ENCODE peak calls at places on chromosomes 2 and 18, in six cellular contexts. Y is fibroblast of the aortic adventitia; Q is activated CD4-positive, alpha-beta memory T cell treated with anti-CD3 and anti-CD28 coated beads, Interleukin-2, amount 10 ng/mL, durations not matched to agents 7 days and 5 days; U is AG08396; N is fibroblast of villous mesenchyme; O is cardiac fibroblast. T is an unnamed sample.
A peak's percentile ranks its signal among the peaks of the same experiment; 100 is the strongest.

GRCh38 chr2:117698287-117698686 is 116.2 kb upstream of the DDX18 start:
- DNase-seq in Y (no peak), U (no peak), Q (no peak), N (no peak), O (no peak), T (no peak)

GRCh38 chr18:50286391-50287027 is 983 bp downstream of the CXXC1 start:
- DNase-seq in O (peak; percentile 23), Q (peak; percentile 56), Y (no peak), U (no peak), N (peak; percentile 24), T (peak; percentile 57)

GRCh38 chr2:144444418-144444817 is 75.5 kb downstream of the ZEB2 start:
- DNase-seq in N (no peak), U (no peak), O (no peak), Q (no peak), Y (no peak), T (no peak)

GRCh38 chr2:128644156-128644555 is 325.5 kb upstream of the HS6ST1 start:
- DNase-seq in N (no peak), O (no peak), Q (peak; percentile 10), Y (no peak), U (no peak), T (no peak)

GRCh38 chr2:118865106-118865505 is 17.7 kb upstream of the EN1 start:
- DNase-seq in Y (peak; percentile 77), O (peak; percentile 67), Q (no peak), N (peak; percentile 39), U (peak; percentile 70), T (peak; percentile 14)

GRCh38 chr2:209426432-209426831 is 2.6 kb downstream of the MAP2 start:
- DNase-seq in Y (peak; percentile 44), N (peak; percentile 18), O (peak; percentile 24), Q (no peak), U (no peak), T (no peak)

GRCh38 chr2:17057109-17058017 is 391.7 kb upstream of the CYRIA start:
- DNase-seq in O (no peak), Q (no peak), N (no peak), U (no peak), Y (no peak), T (no peak)

GRCh38 chr2:11539317-11540147 is 5.7 kb downstream of the GREB1 start:
- DNase-seq in N (no peak), Q (no peak), O (no peak), U (no peak), Y (no peak), T (peak; percentile 24)

GRCh38 chr18:23884712-23885375 is 129.7 kb upstream of the TTC39C start:
- DNase-seq in N (no peak), O (no peak), Y (no peak), Q (no peak), U (no peak), T (no peak)

GRCh38 chr18:49645836-49646235 is 84.0 kb downstream of the LIPG start:
- DNase-seq in U (peak; percentile 63), O (peak; percentile 76), N (peak; percentile 41), Q (no peak), Y (peak; percentile 42), T (peak; percentile 33)

GRCh38 chr2:159904127-159904564 is 106.1 kb upstream of the CD302 start:
- DNase-seq in U (no peak), O (no peak), Y (no peak), Q (peak; percentile 47), N (no peak), T (no peak)

GRCh38 chr2:64137567-64137966 is 6.7 kb downstream of the PELI1 start:
- DNase-seq in Y (peak; percentile 47), Q (no peak), N (no peak), O (no peak), U (no peak), T (no peak)

GRCh38 chr18:21257383-21257782 is 15.4 kb downstream of the GREB1L start:
- DNase-seq in Y (no peak), Q (no peak), N (no peak), O (no peak), U (no peak), T (peak; percentile 87)

GRCh38 chr2:80326214-80326613 is 21.7 kb upstream of the LRRTM1 start:
- DNase-seq in Q (no peak), N (peak; percentile 25), O (peak; percentile 49), Y (peak; percentile 44), U (no peak), T (peak; percentile 31)

GRCh38 chr2:64112016-64112415 is 32.2 kb downstream of the PELI1 start:
- DNase-seq in U (no peak), Y (no peak), Q (no peak), N (no peak), O (no peak), T (no peak)

GRCh38 chr2:210299974-210300373 is 15.0 kb downstream of the MYL1 start:
- DNase-seq in Y (no peak), Q (no peak), N (no peak), O (no peak), U (no peak), T (no peak)

GRCh38 chr2:71226391-71226964 is 425 bp downstream of the PAIP2B start:
- DNase-seq in O (no peak), N (no peak), Y (no peak), U (no peak), Q (peak; percentile 19), T (no peak)

GRCh38 chr2:103402944-103403343 is 641.1 kb downstream of the TMEM182 start:
- DNase-seq in U (no peak), O (no peak), Q (no peak), N (no peak), Y (no peak), T (no peak)

GRCh38 chr18:57134564-57135211 is 12.2 kb upstream of the BOD1L2 start:
- DNase-seq in N (no peak), Q (no peak), O (no peak), Y (peak; percentile 1), U (no peak), T (no peak)

GRCh38 chr2:109062558-109063325 is 66.3 kb upstream of the SH3RF3 start:
- DNase-seq in Y (no peak), O (no peak), Q (no peak), U (no peak), N (no peak), T (no peak)

GRCh38 chr2:108417254-108417653 is 31.8 kb upstream of the GCC2 start:
- DNase-seq in U (no peak), Q (no peak), Y (no peak), N (no peak), O (no peak), T (no peak)

GRCh38 chr18:29979884-29980283 is 1062.7 kb downstream of the DSC3 start:
- DNase-seq in Y (peak; percentile 4), U (no peak), Q (no peak), N (no peak), O (no peak), T (peak; percentile 7)

T was measured in amniotic epithelial cell.